ENCODE peak calls at places on chromosomes 6 and 20, in ten cellular contexts. X, R, V, H, L, T, N, F, D and M are unnamed samples.

GRCh38 chr20:2750343-2751251 is 49.8 kb downstream of the CPXM1 start:
- DNase-seq in L (no peak), T (peak), F (no peak), R (peak), V (peak), H (peak), D (no peak), N (no peak), X (peak), M (peak)

GRCh38 chr6:20692023-20692422 is 157.8 kb downstream of the CDKAL1 start:
- DNase-seq in D (no peak), H (no peak), L (no peak), T (no peak), F (no peak), X (no peak), V (no peak), N (no peak), R (no peak), M (no peak)

GRCh38 chr20:39164642-39165041 is 202.5 kb downstream of the DHX35 start:
- DNase-seq in D (no peak), N (no peak), L (no peak), H (no peak), F (no peak), X (no peak), T (no peak), R (no peak), V (no peak), M (no peak)

GRCh38 chr20:18005170-18005989 is 36.6 kb downstream of the MGME1 start:
- DNase-seq in N (no peak), L (no peak), T (no peak), H (no peak), X (no peak), V (no peak), F (no peak), D (peak), R (no peak), M (no peak)

GRCh38 chr6:26044140-26045045 is 42.8 kb upstream of the HFE start:
- DNase-seq in H (peak), N (no peak), F (no peak), R (peak), T (peak), X (no peak), L (no peak), V (peak), D (no peak), M (peak)

GRCh38 chr6:43887906-43888683 is 118.1 kb downstream of the VEGFA start:
- DNase-seq in V (no peak), X (no peak), R (no peak), H (no peak), N (no peak), F (no peak), D (no peak), L (no peak), T (no peak), M (no peak)

GRCh38 chr6:90217621-90218496 is 78.8 kb downstream of the BACH2 start:
- DNase-seq in D (no peak), L (peak), F (no peak), R (peak), X (no peak), V (no peak), H (no peak), T (no peak), N (no peak), M (peak)

GRCh38 chr6:68778356-68779020 is 143.4 kb downstream of the ADGRB3 start:
- DNase-seq in L (no peak), F (peak), D (peak), V (peak), N (no peak), R (no peak), X (no peak), H (peak), T (peak), M (no peak)

GRCh38 chr6:105902401-105903031 is 183.6 kb upstream of the PRDM1 start:
- DNase-seq in R (no peak), T (no peak), D (no peak), F (no peak), N (no peak), V (peak), H (no peak), L (peak), X (no peak), M (no peak)

GRCh38 chr6:106496791-106497190 is 132.5 kb downstream of the RTN4IP1 start:
- DNase-seq in X (no peak), T (no peak), L (no peak), H (no peak), F (no peak), V (no peak), R (no peak), N (no peak), D (no peak), M (no peak)

DNA sequence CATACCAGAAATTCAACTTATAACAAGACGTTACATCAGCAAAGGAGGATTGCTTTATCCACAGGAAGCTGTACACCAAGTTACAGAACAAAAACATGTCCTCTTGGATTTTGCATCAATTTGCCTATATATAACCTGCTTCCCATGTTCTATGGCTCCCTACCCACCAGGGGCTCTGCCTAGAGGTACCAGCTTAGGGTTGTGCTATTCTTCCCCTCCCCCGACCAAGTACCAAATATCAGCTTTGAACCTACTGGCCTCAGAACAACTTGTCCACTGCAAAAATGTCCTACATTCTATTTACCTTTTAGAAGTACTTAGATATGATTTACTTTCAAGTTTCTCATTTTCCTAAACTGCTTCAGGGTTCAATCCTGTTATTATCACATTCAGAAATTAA is 15.6 kb upstream of the TMEM30A start:
- DNase-seq in T (no peak), N (no peak), H (no peak), D (no peak), R (no peak), L (no peak), F (no peak), X (no peak), V (no peak), M (no peak)
- H3K27ac ChIP-seq in T (no peak), N (no peak), H (no peak), D (no peak), R (no peak), L (peak), F (no peak), X (no peak), V (no peak), M (no peak)

GRCh38 chr6:82243886-82244285 is 3.7 kb downstream of the IBTK start:
- DNase-seq in D (no peak), F (no peak), N (no peak), T (no peak), L (no peak), R (no peak), H (no peak), V (no peak), X (no peak), M (no peak)
- TF ChIP-seq CTCF in D (no peak), F (no peak), N (no peak), T (no peak), L (no peak), R (no peak), H (no peak), V (no peak), X (no peak), M (no peak)

GRCh38 chr20:46023148-46023484 is 5.9 kb upstream of the SLC12A5 start:
- DNase-seq in V (no peak), H (no peak), T (no peak), D (no peak), R (no peak), F (no peak), L (no peak), N (no peak), X (no peak), M (no peak)

GRCh38 chr20:46021361-46022359 is 7.4 kb upstream of the SLC12A5 start:
- DNase-seq in F (no peak), T (peak), N (no peak), V (no peak), R (no peak), H (no peak), L (no peak), X (no peak), D (peak), M (peak)

GRCh38 chr20:46023999-46024398 is 5.0 kb upstream of the SLC12A5 start:
- DNase-seq in D (no peak), T (no peak), R (no peak), X (no peak), N (no peak), H (no peak), L (no peak), V (no peak), F (no peak), M (no peak)

GRCh38 chr20:46020515-46020914 is 8.5 kb upstream of the SLC12A5 start:
- DNase-seq in N (no peak), X (no peak), L (no peak), T (no peak), R (no peak), D (no peak), F (no peak), V (no peak), H (no peak), M (no peak)

GRCh38 chr20:46022411-46023147 is 6.4 kb upstream of the SLC12A5 start:
- DNase-seq in X (no peak), D (peak), R (peak), V (no peak), N (no peak), H (no peak), F (no peak), T (peak), L (no peak), M (peak)
- H3K4me3 ChIP-seq in X (peak), D (peak), R (peak), V (no peak), N (no peak), H (no peak), F (peak), T (no peak), L (no peak), M (no peak)

GRCh38 chr6:157040191-157040590 is 263.0 kb downstream of the ARID1B start:
- DNase-seq in L (no peak), X (no peak), T (no peak), N (no peak), V (no peak), F (no peak), H (no peak), R (no peak), D (no peak), M (no peak)
- H3K27ac ChIP-seq in L (no peak), X (no peak), T (no peak), N (no peak), V (no peak), F (no peak), H (no peak), R (no peak), D (no peak), M (no peak)

GRCh38 chr20:34479627-34480026 is 36.6 kb upstream of the DYNLRB1 start:
- DNase-seq in H (no peak), N (no peak), T (no peak), F (no peak), L (no peak), V (no peak), X (no peak), D (no peak), R (no peak), M (no peak)

GRCh38 chr20:34473262-34473883 is 42.8 kb upstream of the DYNLRB1 start:
- DNase-seq in X (no peak), D (peak), L (no peak), F (no peak), T (no peak), V (peak), R (peak), N (no peak), H (peak), M (no peak)

GRCh38 chr20:34472246-34472925 is 43.8 kb upstream of the DYNLRB1 start:
- DNase-seq in N (no peak), X (no peak), L (no peak), R (no peak), F (no peak), D (no peak), H (peak), V (peak), T (no peak), M (no peak)

DNA sequence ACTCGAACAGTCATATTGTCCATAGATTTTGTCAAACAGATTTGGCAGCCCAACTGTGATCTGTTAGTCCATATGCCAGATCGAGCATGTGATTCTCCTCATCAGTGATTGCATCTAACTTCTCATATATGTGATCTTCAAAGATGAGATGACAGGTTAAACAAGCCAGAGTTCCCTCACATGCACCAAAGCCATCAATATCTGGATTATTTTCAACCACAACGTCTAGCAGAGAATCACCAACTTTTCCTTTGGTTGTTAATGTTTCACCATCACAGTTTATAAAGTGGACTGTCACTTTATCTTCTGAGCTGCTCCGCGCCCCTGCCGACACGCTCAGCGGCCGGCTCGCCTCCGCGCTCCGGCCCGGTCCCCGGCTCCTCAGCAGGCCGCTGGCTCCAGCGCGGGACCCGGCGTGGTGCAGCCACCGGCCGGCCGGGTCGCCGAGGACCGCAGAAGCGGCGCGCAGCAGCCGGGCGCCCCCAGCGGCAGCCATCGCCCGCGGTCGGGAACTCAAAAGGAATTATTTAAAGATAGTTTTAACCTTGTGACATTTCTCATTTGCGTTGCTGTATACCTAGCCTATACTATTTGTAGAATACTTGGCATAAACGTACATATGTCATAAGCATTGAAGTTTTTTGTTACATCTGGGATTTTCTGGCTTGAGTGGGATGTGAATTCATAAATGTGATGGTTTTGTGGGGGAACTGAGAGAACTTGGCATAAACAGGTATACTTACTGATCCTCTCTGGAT is 40.1 kb upstream of the DYNLRB1 start:
- DNase-seq in X (no peak), N (no peak), T (peak), D (peak), V (peak), L (no peak), R (peak), F (no peak), H (no peak), M (peak)
- TF ChIP-seq CTCF in X (no peak), N (peak), T (peak), D (peak), V (peak), L (peak), R (peak), F (no peak), H (peak), M (no peak)

GRCh38 chr6:158649289-158650143 is at the start of gene SYTL3:
- DNase-seq in L (peak), X (no peak), T (peak), D (no peak), R (no peak), F (no peak), V (peak), H (peak), N (no peak), M (no peak)
- H3K4me3 ChIP-seq in L (no peak), X (no peak), T (no peak), D (no peak), R (peak), F (no peak), V (peak), H (no peak), N (no peak), M (no peak)